ENCODE peak calls at places on chromosomes 6 and 20, in five cellular contexts. E is cardiac fibroblast, X is brain microvascular endothelial cell, V is IMR-90, H is PC-3. G is an unnamed sample.

GRCh38 chr6:136547336-136547735 is 2.9 kb downstream of the MAP7 start:
- DNase-seq in E (peak), X (no peak), V (peak), H (peak), G (peak)

GRCh38 chr20:50328996-50329898 is 138.6 kb downstream of the CEBPB start:
- DNase-seq in E (no peak), X (no peak), V (no peak), H (no peak), G (no peak)

GRCh38 chr6:45021652-45022051 is 306.5 kb upstream of the RUNX2 start:
- DNase-seq in E (no peak), X (peak), V (peak), H (peak), G (peak)

GRCh38 chr20:57309544-57310115 is 20.0 kb upstream of the SPO11 start:
- DNase-seq in E (no peak), X (no peak), V (no peak), H (no peak), G (no peak)

GRCh38 chr20:12072945-12073245 is 155.2 kb downstream of the BTBD3 start:
- DNase-seq in E (no peak), X (no peak), V (peak), H (no peak), G (no peak)

GRCh38 chr20:43972692-43973091 is 58.0 kb downstream of the TOX2 start:
- DNase-seq in E (no peak), X (no peak), V (no peak), H (no peak), G (no peak)

GRCh38 chr20:35005463-35005961 is 49.8 kb downstream of the MYH7B start:
- DNase-seq in E (no peak), X (no peak), V (no peak), H (no peak), G (no peak)

GRCh38 chr6:166333172-166333995 is 9.0 kb downstream of the SFT2D1 start:
- DNase-seq in E (no peak), X (no peak), V (no peak), H (no peak), G (no peak)

GRCh38 chr20:1324598-1325172 is 4.3 kb downstream of the SDCBP2 start:
- DNase-seq in E (peak), X (peak), V (peak), H (peak), G (peak)

GRCh38 chr20:23536601-23537000 is 31.7 kb downstream of the CST9L start:
- DNase-seq in E (no peak), X (no peak), V (no peak), H (no peak), G (no peak)

GRCh38 chr6:43077981-43078411 is 1.9 kb downstream of the PTK7 start:
- DNase-seq in E (peak), X (no peak), V (peak), H (no peak), G (peak)

GRCh38 chr20:40511478-40511877 is 177.6 kb downstream of the MAFB start:
- DNase-seq in E (peak), X (peak), V (no peak), H (no peak), G (no peak)

GRCh38 chr20:57071283-57071701 is 195.1 kb downstream of the BMP7 start:
- DNase-seq in E (no peak), X (no peak), V (no peak), H (peak), G (no peak)

GRCh38 chr20:50558483-50558925 is 48.3 kb downstream of the PTPN1 start:
- DNase-seq in E (peak), X (peak), V (peak), H (peak), G (peak)

GRCh38 chr20:18718129-18718528 is 95.5 kb upstream of the SCP2D1 start:
- DNase-seq in E (no peak), X (no peak), V (no peak), H (no peak), G (no peak)

GRCh38 chr6:43667245-43668150 is 20.1 kb downstream of the MRPS18A start:
- DNase-seq in E (peak), X (peak), V (peak), H (peak), G (peak)

GRCh38 chr20:16701296-16701695 is 28.5 kb upstream of the SNRPB2 start:
- DNase-seq in E (peak), X (no peak), V (no peak), H (peak), G (no peak)

GRCh38 chr6:4668271-4669179 is 107.7 kb upstream of the CDYL start:
- DNase-seq in E (no peak), X (peak), V (peak), H (no peak), G (peak)

GRCh38 chr6:2429460-2429859 is 184.1 kb upstream of the GMDS start:
- DNase-seq in E (no peak), X (no peak), V (peak), H (no peak), G (peak)

GRCh38 chr6:160355001-160355400 is 6.8 kb downstream of the SLC22A3 start:
- DNase-seq in E (peak), X (peak), V (no peak), H (peak), G (peak)

GRCh38 chr6:57040011-57040410 is 6.5 kb upstream of the KIAA1586 start:
- DNase-seq in E (no peak), X (no peak), V (no peak), H (peak), G (no peak)

GRCh38 chr20:3471397-3472021 is 691 bp downstream of the ATRN start:
- DNase-seq in E (no peak), X (no peak), V (no peak), H (no peak), G (no peak)

GRCh38 chr20:23296841-23297701 is 53.5 kb upstream of the NXT1 start:
- DNase-seq in E (no peak), X (no peak), V (no peak), H (no peak), G (no peak)

GRCh38 chr20:17878912-17879602 is 89.5 kb downstream of the SNX5 start:
- DNase-seq in E (no peak), X (no peak), V (no peak), H (no peak), G (no peak)

GRCh38 chr6:169890901-169891300 is 139.5 kb downstream of the ERMARD start:
- DNase-seq in E (no peak), X (no peak), V (no peak), H (no peak), G (no peak)

GRCh38 chr20:35883341-35883777 is 70.9 kb downstream of the SCAND1 start:
- DNase-seq in E (no peak), X (peak), V (no peak), H (peak), G (no peak)

GRCh38 chr6:53119349-53119748 is 29.3 kb downstream of the GCM1 start:
- DNase-seq in E (no peak), X (no peak), V (no peak), H (peak), G (peak)

DNA sequence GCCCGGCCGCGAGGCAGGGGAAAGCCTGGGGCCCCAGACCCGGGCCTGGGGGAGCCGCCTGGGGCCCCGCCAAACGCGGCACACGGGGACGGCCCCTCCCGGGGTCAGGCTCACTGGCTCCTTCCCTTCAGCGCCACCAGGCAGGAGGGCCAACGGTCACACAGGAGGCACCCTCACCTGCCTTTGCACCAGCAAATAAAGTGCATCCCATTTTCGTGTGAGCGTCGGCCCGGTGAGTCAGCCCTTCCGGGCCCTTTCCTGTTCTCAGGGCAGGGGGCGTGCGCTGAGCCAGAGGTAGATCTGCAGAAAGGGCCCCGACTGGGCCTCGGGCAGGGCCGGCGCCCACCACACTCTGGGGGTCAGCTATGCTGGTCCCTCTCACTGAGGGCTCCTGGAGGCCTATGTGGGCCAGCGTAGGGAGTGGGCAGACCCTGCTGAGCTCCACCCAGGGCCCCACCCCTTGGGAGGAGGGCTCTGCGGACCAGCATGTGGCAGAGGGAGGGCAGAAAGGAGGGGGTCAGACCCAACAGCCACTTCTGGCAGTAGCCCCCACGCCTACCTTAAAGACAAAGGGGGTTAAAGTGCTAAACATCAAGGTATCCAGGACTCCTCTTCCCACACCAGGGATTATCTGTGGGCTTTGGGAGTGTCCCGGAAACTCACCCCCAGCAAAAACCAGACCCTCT is 931 bp upstream of the UCKL1 start:
- DNase-seq in E (peak), X (no peak), V (peak), H (peak), G (peak)
- TF ChIP-seq CTCF in E (peak), X (peak), V (no peak), H (no peak), G (peak)

DNA sequence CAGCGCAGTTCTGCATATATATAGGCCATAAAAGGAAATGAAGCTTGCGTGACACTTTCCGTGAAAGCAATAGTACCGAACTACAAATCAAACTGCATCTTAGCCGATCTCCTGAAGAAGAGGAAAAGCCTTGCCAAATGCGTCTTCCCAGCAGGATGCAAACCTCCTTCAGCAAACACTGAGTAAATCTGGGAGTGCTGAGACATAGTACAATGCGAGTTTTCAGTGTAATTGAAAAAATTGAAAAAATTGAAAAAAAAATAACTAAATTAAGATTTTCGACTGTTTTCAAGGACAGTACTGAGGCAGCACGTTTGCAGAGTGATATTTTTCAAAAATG is 13.4 kb downstream of the RPP21 start:
- DNase-seq in E (no peak), X (no peak), V (peak), H (peak), G (no peak)
- H3K4me3 ChIP-seq in E (no peak), X (no peak), V (peak), H (peak), G (no peak)

GRCh38 chr6:152720964-152721363 is 23.3 kb downstream of the MYCT1 start:
- DNase-seq in E (no peak), X (no peak), V (peak), H (peak), G (no peak)

GRCh38 chr6:152721956-152722355 is 24.3 kb downstream of the MYCT1 start:
- DNase-seq in E (no peak), X (no peak), V (no peak), H (no peak), G (no peak)

DNA sequence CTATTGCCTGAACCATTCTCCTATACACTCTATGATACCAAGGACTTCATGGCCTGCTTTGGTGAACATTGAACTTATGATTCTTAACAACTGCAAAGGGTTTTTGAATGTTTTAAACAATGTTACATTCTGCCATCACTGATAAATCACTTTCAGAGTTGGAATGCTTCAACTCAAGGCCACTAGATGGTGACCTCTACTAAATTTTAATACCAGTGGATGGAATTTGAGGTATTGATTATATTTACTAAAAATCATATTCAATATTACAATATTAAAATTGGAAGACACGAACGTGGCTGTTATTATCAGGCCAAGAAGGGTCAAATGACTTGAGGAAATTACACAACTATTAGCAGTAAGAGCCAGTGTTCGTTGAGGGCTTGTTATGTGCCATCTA is 18.6 kb downstream of the MYCT1 start:
- DNase-seq in E (no peak), X (no peak), V (no peak), H (peak), G (no peak)
- TF ChIP-seq CTCF in E (peak), X (no peak), V (peak), H (peak), G (no peak)

DNA sequence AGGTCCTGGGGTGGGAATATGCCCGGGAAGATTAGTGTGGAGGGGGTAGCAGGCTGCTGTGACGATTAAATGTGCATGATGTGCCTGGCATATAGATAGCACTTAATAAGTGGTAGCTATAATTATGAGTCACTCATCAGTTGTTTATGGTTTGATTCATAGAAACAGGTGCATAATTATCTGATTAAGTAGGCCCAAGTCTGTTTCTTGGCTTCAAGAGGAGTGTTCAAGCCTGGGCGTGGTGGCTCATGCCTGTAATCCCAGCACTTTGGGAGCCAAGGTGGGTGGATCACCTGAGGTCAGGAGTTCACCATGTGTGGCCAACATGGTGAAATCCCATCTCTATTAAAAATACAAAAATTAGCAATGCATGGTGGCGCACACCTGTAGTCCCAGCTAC is 74.9 kb downstream of the QRSL1 start:
- DNase-seq in E (no peak), X (no peak), V (no peak), H (no peak), G (no peak)
- H3K4me3 ChIP-seq in E (no peak), X (no peak), V (no peak), H (no peak), G (no peak)

DNA sequence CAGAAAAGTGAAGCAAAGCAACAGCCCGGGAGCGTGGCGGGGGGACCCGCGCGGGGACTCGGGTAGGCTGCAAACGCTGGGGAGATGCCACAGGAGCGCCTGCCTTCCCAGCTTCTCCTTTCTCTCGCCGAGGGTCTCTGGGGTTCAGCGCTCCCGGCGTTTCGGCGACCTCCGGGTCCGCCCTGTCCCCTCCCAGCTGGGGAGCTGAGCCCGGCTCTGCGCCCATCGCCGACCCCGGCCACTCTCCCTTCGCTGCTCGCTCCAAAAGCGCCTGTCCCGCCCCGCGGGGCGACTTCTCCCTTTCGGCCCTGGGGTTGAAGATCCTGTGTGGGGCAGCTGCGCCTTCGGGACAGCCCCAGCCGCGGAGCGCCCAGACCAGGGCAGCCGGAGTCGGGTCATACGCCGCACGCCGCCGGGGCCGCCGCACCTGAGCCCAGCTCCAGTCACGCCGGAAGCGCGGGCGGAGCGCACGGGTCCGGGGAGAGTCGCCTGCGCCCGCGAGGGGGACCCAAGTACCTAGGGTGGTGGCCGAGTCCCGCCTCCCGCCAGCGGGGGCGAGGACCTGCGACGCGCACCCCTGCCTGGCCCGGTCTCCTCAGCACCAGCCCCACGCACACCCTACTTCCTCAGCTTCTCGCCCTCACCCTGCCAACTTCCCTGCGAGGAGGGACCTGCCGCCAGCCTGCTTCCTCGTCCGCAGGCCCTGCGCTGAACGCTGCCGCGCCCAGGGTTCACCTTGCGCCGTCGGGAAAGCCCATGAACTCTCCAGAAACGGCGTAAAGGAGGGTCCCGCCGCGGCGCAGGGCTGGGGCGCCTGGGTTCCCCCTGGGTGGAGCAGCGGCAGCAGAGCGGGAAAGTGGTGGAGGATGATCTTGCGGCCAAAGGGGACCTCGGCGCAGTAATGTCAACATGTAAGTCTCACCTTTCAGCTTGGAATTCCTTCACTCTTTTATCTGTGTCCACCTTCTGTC is at the start of gene ADGRG6:
- DNase-seq in E (peak), X (no peak), V (peak), H (peak), G (peak)
- TF ChIP-seq CTCF in E (no peak), X (no peak), V (peak), H (peak), G (no peak)

GRCh38 chr6:30617565-30618269 is at the start of gene MRPS18B:
- DNase-seq in E (peak), X (peak), V (peak), H (peak), G (peak)
- H3K4me3 ChIP-seq in E (peak), X (peak), V (peak), H (peak), G (peak)

GRCh38 chr6:55011034-55011433 is 163.3 kb upstream of the HCRTR2 start:
- DNase-seq in E (no peak), X (no peak), V (no peak), H (no peak), G (no peak)
- TF ChIP-seq CTCF in E (no peak), X (no peak), V (no peak), H (peak), G (no peak)

DNA sequence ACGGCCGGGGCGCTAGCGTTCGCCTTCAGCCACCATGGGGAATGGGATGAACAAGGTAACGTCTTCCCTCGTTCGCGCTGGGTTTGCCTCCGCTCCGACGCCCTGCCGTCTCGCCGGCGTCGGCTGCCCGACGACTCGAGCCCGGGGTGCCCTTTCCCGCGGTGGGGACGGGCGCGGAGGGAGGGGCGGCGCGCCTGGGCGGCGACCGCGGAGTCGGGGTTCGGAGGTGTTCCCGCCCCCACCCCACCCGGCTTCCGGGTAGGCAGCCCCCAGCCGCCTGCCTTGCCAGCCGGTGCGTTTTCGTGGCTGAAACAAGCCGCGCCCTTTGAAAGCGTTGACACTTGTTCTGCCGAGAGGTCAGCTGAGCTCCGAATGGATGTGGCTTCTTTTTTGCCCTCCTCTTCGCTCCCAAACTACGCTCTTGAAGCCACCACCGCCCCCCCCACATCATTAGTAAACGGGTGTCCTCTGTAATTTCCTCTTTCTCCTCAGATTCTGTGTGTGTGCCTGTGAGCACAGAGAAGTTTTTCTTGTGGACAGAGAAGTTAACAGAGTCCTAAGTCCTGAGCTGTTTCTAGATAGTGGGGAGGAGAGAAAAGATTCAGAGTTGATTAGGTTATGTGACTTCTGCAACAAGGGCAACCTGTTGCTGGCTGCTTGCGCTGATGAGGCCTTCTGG is 358 bp downstream of the DUSP22 start:
- DNase-seq in E (peak), X (no peak), V (peak), H (peak), G (peak)
- H3K4me3 ChIP-seq in E (peak), X (peak), V (peak), H (peak), G (peak)

GRCh38 chr20:53162251-53162835 is 190.2 kb downstream of the TSHZ2 start:
- DNase-seq in E (peak), X (peak), V (peak), H (peak), G (peak)
- TF ChIP-seq CTCF in E (no peak), X (peak), V (peak), H (peak), G (peak)

DNA sequence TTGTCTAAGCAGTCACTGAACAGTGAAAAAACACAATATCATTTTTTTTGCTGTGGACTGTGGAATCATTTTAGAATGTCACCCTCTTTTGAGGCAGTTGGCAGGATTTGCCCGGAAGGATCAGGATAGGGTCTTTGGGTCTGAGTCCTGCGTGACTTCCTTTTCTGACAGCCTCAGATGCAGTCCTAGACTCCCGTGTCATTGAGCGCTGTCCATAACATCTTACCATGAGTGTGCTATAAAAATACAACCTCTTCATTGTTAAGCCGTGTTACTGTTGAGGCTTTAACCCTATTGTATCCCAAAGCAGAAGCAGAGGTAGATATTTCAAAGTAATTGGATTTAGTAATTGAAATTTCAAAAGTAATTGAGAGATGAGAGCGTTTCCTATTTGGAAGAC is 30.6 kb downstream of the ARID1B start:
- DNase-seq in E (no peak), X (no peak), V (no peak), H (no peak), G (no peak)
- H3K4me3 ChIP-seq in E (no peak), X (no peak), V (no peak), H (no peak), G (no peak)